ENCODE peak calls at places on chromosomes 13 and 19, in four cellular contexts. One of them, this sample, is unnamed.

GRCh38 chr19:58357798-58358145 is 4.5 kb upstream of the A1BG start:
- DNase-seq in left ventricle myocardium inferior: no peak
- DNase-seq in fibroblast of mammary gland: no peak
- DNase-seq in ovary: no peak
- DNase-seq in this sample: no peak

GRCh38 chr13:54536112-54536511 is 1507.5 kb downstream of the OLFM4 start:
- DNase-seq in left ventricle myocardium inferior: no peak
- DNase-seq in fibroblast of mammary gland: no peak
- DNase-seq in ovary: no peak
- DNase-seq in this sample: no peak

GRCh38 chr19:14102102-14102696 is 11.6 kb upstream of the SAMD1 start:
- DNase-seq in left ventricle myocardium inferior: no peak
- DNase-seq in fibroblast of mammary gland: peak
- DNase-seq in ovary: no peak
- DNase-seq in this sample: no peak

GRCh38 chr13:85806553-85807175 is 7.4 kb upstream of the SLITRK6 start:
- DNase-seq in left ventricle myocardium inferior: no peak
- DNase-seq in fibroblast of mammary gland: peak
- DNase-seq in ovary: no peak
- DNase-seq in this sample: peak

GRCh38 chr13:97855570-97855970 is 97.9 kb upstream of the IPO5 start:
- DNase-seq in left ventricle myocardium inferior: no peak
- DNase-seq in fibroblast of mammary gland: peak
- DNase-seq in ovary: no peak
- DNase-seq in this sample: peak

GRCh38 chr13:113552079-113552478 is 32.5 kb upstream of the TFDP1 start:
- DNase-seq in left ventricle myocardium inferior: no peak
- DNase-seq in fibroblast of mammary gland: no peak
- DNase-seq in ovary: peak
- DNase-seq in this sample: no peak

GRCh38 chr19:4861147-4861546 is 6.3 kb downstream of the PLIN3 start:
- DNase-seq in left ventricle myocardium inferior: no peak
- DNase-seq in fibroblast of mammary gland: no peak
- DNase-seq in ovary: no peak
- DNase-seq in this sample: no peak

GRCh38 chr13:64684685-64685431 is 2545.3 kb downstream of the PCDH9 start:
- DNase-seq in left ventricle myocardium inferior: no peak
- DNase-seq in fibroblast of mammary gland: no peak
- DNase-seq in ovary: no peak
- DNase-seq in this sample: no peak

GRCh38 chr19:33960566-33960965 is 163.9 kb downstream of the KCTD15 start:
- DNase-seq in left ventricle myocardium inferior: no peak
- DNase-seq in fibroblast of mammary gland: no peak
- DNase-seq in ovary: no peak
- DNase-seq in this sample: no peak

GRCh38 chr19:46722004-46722380 is 5.1 kb upstream of the PRKD2 start:
- DNase-seq in left ventricle myocardium inferior: no peak
- DNase-seq in fibroblast of mammary gland: no peak
- DNase-seq in ovary: no peak
- DNase-seq in this sample: no peak

GRCh38 chr19:41912899-41913475 is 15.3 kb downstream of the ERFL start:
- DNase-seq in left ventricle myocardium inferior: no peak
- DNase-seq in fibroblast of mammary gland: no peak
- DNase-seq in ovary: no peak
- DNase-seq in this sample: no peak

GRCh38 chr19:48249502-48250014 is 6.2 kb downstream of the CARD8 start:
- DNase-seq in left ventricle myocardium inferior: peak
- DNase-seq in fibroblast of mammary gland: no peak
- DNase-seq in ovary: no peak
- DNase-seq in this sample: no peak

GRCh38 chr13:47678201-47678963 is 322.7 kb downstream of the SUCLA2 start:
- DNase-seq in left ventricle myocardium inferior: no peak
- DNase-seq in fibroblast of mammary gland: peak
- DNase-seq in ovary: no peak
- DNase-seq in this sample: no peak

GRCh38 chr19:34232566-34233481 is 21.5 kb upstream of the GARRE1 start:
- DNase-seq in left ventricle myocardium inferior: peak
- DNase-seq in fibroblast of mammary gland: peak
- DNase-seq in ovary: peak
- DNase-seq in this sample: peak

GRCh38 chr19:1871140-1871597 is 7.8 kb upstream of the KLF16 start:
- DNase-seq in left ventricle myocardium inferior: no peak
- DNase-seq in fibroblast of mammary gland: no peak
- DNase-seq in ovary: no peak
- DNase-seq in this sample: no peak
- TF ChIP-seq CTCF in left ventricle myocardium inferior: no peak
- TF ChIP-seq CTCF in fibroblast of mammary gland: no peak
- TF ChIP-seq CTCF in ovary: no peak
- TF ChIP-seq CTCF in this sample: no peak

GRCh38 chr13:100828226-100828625 is 153.6 kb upstream of the TMTC4 start:
- DNase-seq in left ventricle myocardium inferior: no peak
- DNase-seq in fibroblast of mammary gland: no peak
- DNase-seq in ovary: no peak
- DNase-seq in this sample: no peak
- TF ChIP-seq CTCF in left ventricle myocardium inferior: no peak
- TF ChIP-seq CTCF in fibroblast of mammary gland: peak
- TF ChIP-seq CTCF in ovary: no peak
- TF ChIP-seq CTCF in this sample: no peak

GRCh38 chr13:44739120-44739519 is 163.0 kb upstream of the TSC22D1 start:
- DNase-seq in left ventricle myocardium inferior: no peak
- DNase-seq in fibroblast of mammary gland: no peak
- DNase-seq in ovary: no peak
- DNase-seq in this sample: no peak
- TF ChIP-seq CTCF in left ventricle myocardium inferior: no peak
- TF ChIP-seq CTCF in fibroblast of mammary gland: peak
- TF ChIP-seq CTCF in ovary: no peak
- TF ChIP-seq CTCF in this sample: no peak

DNA sequence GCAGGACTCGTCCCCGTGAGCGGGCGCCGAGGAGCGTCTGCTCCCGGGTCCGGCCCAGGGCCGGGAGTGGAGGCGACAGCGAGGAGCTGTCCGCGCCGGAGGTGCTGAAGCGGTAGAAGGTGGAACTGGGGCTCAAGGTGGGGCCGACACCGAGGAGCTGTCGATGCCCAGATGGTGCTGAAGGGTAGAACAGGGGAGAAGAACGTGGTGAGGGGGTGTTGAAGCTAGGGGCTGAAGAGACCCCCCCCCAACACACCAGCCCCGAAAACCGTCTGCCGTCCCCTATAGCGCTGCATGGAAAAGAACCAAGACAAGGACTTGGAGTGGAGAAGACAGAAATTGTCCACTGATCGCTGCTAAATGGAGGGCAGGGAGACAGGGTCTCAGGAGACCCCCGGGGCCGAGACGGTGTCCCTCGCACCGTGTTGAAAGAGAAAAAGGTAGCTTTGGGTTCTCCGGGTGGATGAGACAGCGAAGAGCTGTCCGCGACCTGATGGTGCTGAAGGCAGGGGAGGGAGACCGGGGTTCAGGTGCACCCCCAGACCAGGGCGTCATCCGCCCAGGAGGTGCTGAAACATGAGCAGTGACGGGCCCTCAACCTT is 7.1 kb upstream of the PDE4C start:
- DNase-seq in left ventricle myocardium inferior: no peak
- DNase-seq in fibroblast of mammary gland: peak
- DNase-seq in ovary: peak
- DNase-seq in this sample: no peak
- TF ChIP-seq CTCF in left ventricle myocardium inferior: no peak
- TF ChIP-seq CTCF in fibroblast of mammary gland: no peak
- TF ChIP-seq CTCF in ovary: no peak
- TF ChIP-seq CTCF in this sample: no peak